ENCODE peak calls at places on chromosomes 4 and X, in ten cellular contexts. M is uterus, W is fibroblast of lung, L is PC-3, J is osteoblast, X is hepatocyte, H is heart left ventricle, Z is H1, F is tibial nerve, D is transverse colon. S is an unnamed sample.

GRCh38 chr4:94827481-94828110 is 69.8 kb downstream of the BMPR1B start:
- DNase-seq in M (no peak), W (peak), L (peak), J (peak), X (peak), H (no peak), Z (no peak), F (no peak), D (no peak), S (no peak)

GRCh38 chr4:2939383-2940243 is 23.6 kb downstream of the NOP14 start:
- DNase-seq in M (peak), W (no peak), L (no peak), J (peak), X (no peak), H (peak), Z (no peak), F (no peak), D (peak), S (peak)

GRCh38 chrX:103356023-103356798 is at the start of gene TCEAL9:
- DNase-seq in M (peak), W (peak), L (peak), J (peak), X (peak), H (peak), Z (no peak), F (peak), D (peak), S (peak)

GRCh38 chr4:41622816-41623215 is 84.9 kb downstream of the LIMCH1 start:
- DNase-seq in M (no peak), W (no peak), L (no peak), J (no peak), X (no peak), H (no peak), Z (no peak), F (no peak), D (no peak), S (no peak)

GRCh38 chrX:140440891-140441290 is 64.0 kb downstream of the SOX3 start:
- DNase-seq in M (no peak), W (peak), L (no peak), J (no peak), X (peak), H (no peak), Z (no peak), F (no peak), D (no peak), S (no peak)

GRCh38 chr4:79223993-79224776 is 101.7 kb downstream of the NAA11 start:
- DNase-seq in M (no peak), W (no peak), L (no peak), J (no peak), X (no peak), H (no peak), Z (no peak), F (no peak), D (no peak), S (no peak)

GRCh38 chr4:151865327-151865726 is 104.5 kb upstream of the GATB start:
- DNase-seq in M (peak), W (no peak), L (no peak), J (no peak), X (no peak), H (peak), Z (no peak), F (peak), D (peak), S (peak)

GRCh38 chr4:153186046-153186728 is 18.1 kb upstream of the TRIM2 start:
- DNase-seq in M (no peak), W (no peak), L (no peak), J (no peak), X (no peak), H (no peak), Z (no peak), F (no peak), D (no peak), S (no peak)

GRCh38 chr4:106541253-106541652 is 172.7 kb upstream of the GIMD1 start:
- DNase-seq in M (no peak), W (peak), L (peak), J (no peak), X (no peak), H (no peak), Z (no peak), F (no peak), D (no peak), S (no peak)

GRCh38 chrX:15512401-15512965 is 11.9 kb downstream of the BMX start:
- DNase-seq in M (no peak), W (peak), L (peak), J (no peak), X (no peak), H (no peak), Z (no peak), F (no peak), D (no peak), S (no peak)

GRCh38 chrX:119692241-119693031 is 532 bp downstream of the SEPTIN6 start:
- DNase-seq in M (no peak), W (peak), L (peak), J (peak), X (peak), H (peak), Z (no peak), F (no peak), D (peak), S (peak)

GRCh38 chr4:136484996-136485395 is 1047.3 kb downstream of the PCDH18 start:
- DNase-seq in M (no peak), W (peak), L (peak), J (no peak), X (no peak), H (no peak), Z (no peak), F (no peak), D (no peak), S (no peak)

DNA sequence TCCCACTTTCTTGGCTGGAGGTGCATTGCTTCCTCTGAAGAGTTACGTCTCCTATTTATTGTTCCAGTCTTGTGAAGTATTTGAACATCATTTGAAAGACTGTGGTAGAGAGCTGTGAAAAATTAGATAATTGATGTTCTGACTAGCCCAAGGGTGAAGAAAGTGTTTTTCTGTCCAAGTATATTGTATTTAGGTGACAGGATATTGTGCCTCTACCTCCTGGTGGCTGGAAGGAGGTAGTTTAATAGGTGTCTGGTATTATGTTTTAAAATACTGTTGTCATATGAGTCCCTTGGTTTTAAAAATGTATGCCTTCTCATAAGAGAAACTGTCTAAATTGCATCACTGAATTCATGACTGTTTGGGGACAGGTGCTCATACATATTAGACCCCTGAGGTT is 226.0 kb downstream of the SPRY1 start:
- DNase-seq in M (no peak), W (no peak), L (no peak), J (peak), X (no peak), H (no peak), Z (no peak), F (no peak), D (no peak), S (no peak)
- TF ChIP-seq CTCF in M (no peak), W (no peak), L (peak), J (no peak), X (no peak), H (no peak), Z (no peak), F (no peak), D (no peak), S (no peak)

GRCh38 chr4:173316060-173316459 is 18.1 kb downstream of the HMGB2 start:
- DNase-seq in M (no peak), W (no peak), L (no peak), J (no peak), X (no peak), H (no peak), Z (no peak), F (no peak), D (no peak), S (no peak)

GRCh38 chr4:173318648-173319211 is 15.4 kb downstream of the HMGB2 start:
- DNase-seq in M (no peak), W (peak), L (peak), J (no peak), X (peak), H (no peak), Z (no peak), F (no peak), D (no peak), S (no peak)

GRCh38 chr4:173314715-173315114 is 19.4 kb downstream of the HMGB2 start:
- DNase-seq in M (no peak), W (no peak), L (no peak), J (no peak), X (no peak), H (no peak), Z (no peak), F (no peak), D (no peak), S (no peak)

GRCh38 chr4:173319696-173320095 is 14.5 kb downstream of the HMGB2 start:
- DNase-seq in M (no peak), W (peak), L (no peak), J (no peak), X (no peak), H (no peak), Z (no peak), F (no peak), D (no peak), S (no peak)

DNA sequence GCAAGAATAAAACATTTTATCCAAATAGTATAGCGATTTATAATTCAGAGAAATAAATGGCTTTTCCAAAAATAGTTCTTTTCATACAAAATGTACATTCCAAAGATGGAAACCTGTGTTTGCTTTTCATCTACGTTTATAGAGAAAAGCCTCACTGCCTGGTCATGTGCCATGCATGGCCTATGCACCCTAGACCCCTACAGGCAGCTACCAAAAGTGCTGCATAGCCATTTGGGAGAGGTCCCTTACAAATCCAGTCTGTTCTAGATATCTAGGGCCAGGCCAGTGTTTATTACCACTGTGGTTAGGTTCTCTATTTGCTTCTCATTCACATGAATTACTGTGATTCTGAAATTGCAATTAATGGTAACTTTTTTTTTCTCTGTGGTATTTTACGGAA is 17.2 kb downstream of the HMGB2 start:
- DNase-seq in M (no peak), W (no peak), L (no peak), J (no peak), X (no peak), H (no peak), Z (no peak), F (no peak), D (no peak), S (no peak)
- TF ChIP-seq CTCF in M (no peak), W (no peak), L (peak), J (peak), X (peak), H (no peak), Z (peak), F (no peak), D (no peak), S (no peak)

GRCh38 chr4:103032575-103032974 is 13.1 kb upstream of the SLC9B1 start:
- DNase-seq in M (no peak), W (peak), L (peak), J (no peak), X (peak), H (no peak), Z (peak), F (no peak), D (peak), S (peak)
- TF ChIP-seq CTCF in M (no peak), W (peak), L (peak), J (peak), X (peak), H (peak), Z (peak), F (no peak), D (peak), S (no peak)

DNA sequence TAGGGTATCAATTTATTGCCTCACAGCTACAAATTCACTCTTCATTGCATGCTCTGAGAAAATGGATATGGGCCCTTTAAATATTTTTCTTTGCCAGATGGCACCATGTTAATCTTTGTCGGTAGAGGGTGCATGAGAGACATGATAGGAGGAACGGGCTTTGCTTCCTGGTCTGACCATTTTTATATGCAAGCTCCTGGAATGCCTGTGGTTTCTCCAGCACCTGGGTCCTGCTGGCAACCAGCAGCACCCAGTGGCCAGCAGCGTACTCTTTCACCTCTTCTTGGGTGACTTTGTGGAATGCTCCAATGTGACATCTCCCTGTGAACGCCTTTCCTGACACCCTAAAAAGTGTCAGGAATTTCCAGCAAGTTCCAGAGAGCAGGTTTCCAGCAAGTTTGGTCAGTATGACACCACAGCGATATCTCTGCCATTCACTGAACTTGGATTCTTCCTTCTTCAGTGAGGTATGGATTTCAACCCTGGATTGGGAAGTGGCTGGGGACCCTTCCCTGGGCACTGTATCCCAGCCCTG is 140.3 kb upstream of the PGRMC2 start:
- DNase-seq in M (no peak), W (peak), L (peak), J (peak), X (peak), H (no peak), Z (no peak), F (no peak), D (peak), S (peak)
- TF ChIP-seq CTCF in M (no peak), W (peak), L (peak), J (peak), X (peak), H (peak), Z (no peak), F (peak), D (peak), S (peak)

GRCh38 chrX:4265036-4265435 is 551.6 kb upstream of the PRKX start:
- DNase-seq in M (no peak), W (no peak), L (peak), J (no peak), X (no peak), H (no peak), Z (no peak), F (no peak), D (no peak), S (no peak)

GRCh38 chrX:4263005-4263404 is 549.6 kb upstream of the PRKX start:
- DNase-seq in M (no peak), W (no peak), L (peak), J (no peak), X (peak), H (no peak), Z (no peak), F (no peak), D (no peak), S (no peak)

DNA sequence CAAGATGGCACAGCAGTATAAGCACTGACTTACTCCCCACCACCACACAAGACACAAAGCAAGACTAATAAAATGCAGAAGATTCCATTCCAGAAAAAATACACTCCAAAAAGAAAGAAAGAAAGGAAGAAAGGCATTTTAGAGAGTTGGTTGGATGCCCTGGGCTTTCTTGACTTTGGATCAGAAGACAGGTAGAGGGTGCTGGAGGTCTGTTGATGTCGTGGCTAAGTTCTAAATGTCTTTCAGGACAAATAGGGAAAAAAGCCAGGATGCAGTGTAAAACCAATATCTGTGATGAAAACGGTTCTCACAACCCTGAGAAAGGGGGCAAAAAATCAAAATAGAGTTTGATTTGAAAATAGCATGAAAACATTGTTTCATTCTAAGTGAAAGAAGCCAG is 555.2 kb upstream of the PRKX start:
- DNase-seq in M (no peak), W (no peak), L (peak), J (no peak), X (no peak), H (no peak), Z (no peak), F (no peak), D (no peak), S (no peak)
- TF ChIP-seq CTCF in M (no peak), W (no peak), L (peak), J (no peak), X (peak), H (no peak), Z (no peak), F (no peak), D (no peak), S (no peak)

GRCh38 chr4:121876976-121877773 is 6.9 kb upstream of the BBS7 start:
- DNase-seq in M (no peak), W (peak), L (no peak), J (no peak), X (no peak), H (no peak), Z (no peak), F (no peak), D (no peak), S (no peak)
- TF ChIP-seq CTCF in M (no peak), W (no peak), L (no peak), J (no peak), X (no peak), H (no peak), Z (no peak), F (no peak), D (no peak), S (no peak)

GRCh38 chr4:115851918-115852766 is 738.7 kb upstream of the NDST4 start:
- DNase-seq in M (no peak), W (peak), L (peak), J (peak), X (peak), H (no peak), Z (peak), F (no peak), D (peak), S (peak)
- TF ChIP-seq CTCF in M (no peak), W (no peak), L (peak), J (peak), X (peak), H (peak), Z (no peak), F (peak), D (peak), S (peak)

GRCh38 chr4:154304679-154305078 is 186.9 kb downstream of the DCHS2 start:
- DNase-seq in M (no peak), W (no peak), L (no peak), J (no peak), X (no peak), H (no peak), Z (no peak), F (no peak), D (no peak), S (no peak)
- TF ChIP-seq CTCF in M (no peak), W (no peak), L (no peak), J (no peak), X (no peak), H (no peak), Z (no peak), F (no peak), D (no peak), S (no peak)

GRCh38 chr4:147799986-147800555 is 68.2 kb downstream of the ARHGAP10 start:
- DNase-seq in M (no peak), W (peak), L (no peak), J (no peak), X (no peak), H (no peak), Z (no peak), F (no peak), D (no peak), S (no peak)
- TF ChIP-seq CTCF in M (no peak), W (no peak), L (no peak), J (no peak), X (no peak), H (no peak), Z (no peak), F (no peak), D (no peak), S (no peak)